ENCODE peak calls at places on chromosome 15, in seven cellular contexts. E, T, I, R, Y, C and L are unnamed samples.

GRCh38 chr15:80986487-80986886 is 3.1 kb downstream of the MESD start:
- DNase-seq in E (no peak), T (no peak), I (no peak), R (no peak), Y (no peak), C (no peak), L (peak)

GRCh38 chr15:42215854-42216829 is 8.0 kb upstream of the VPS39 start:
- DNase-seq in E (no peak), T (no peak), I (no peak), R (peak), Y (no peak), C (no peak), L (no peak)

GRCh38 chr15:71752604-71753289 is 57.6 kb upstream of the NR2E3 start:
- DNase-seq in E (peak), T (no peak), I (peak), R (peak), Y (peak), C (peak), L (peak)

GRCh38 chr15:72288796-72289596 is 16.6 kb upstream of the PARP6 start:
- DNase-seq in E (no peak), T (no peak), I (peak), R (no peak), Y (no peak), C (no peak), L (no peak)

GRCh38 chr15:41581110-41581509 is 22.1 kb downstream of the TYRO3 start:
- DNase-seq in E (no peak), T (no peak), I (peak), R (peak), Y (no peak), C (no peak), L (peak)

GRCh38 chr15:26891448-26891881 is 24.6 kb downstream of the GABRA5 start:
- DNase-seq in E (peak), T (peak), I (peak), R (peak), Y (peak), C (peak), L (peak)

GRCh38 chr15:41047474-41047873 is 68.6 kb downstream of the INO80 start:
- DNase-seq in E (no peak), T (no peak), I (no peak), R (no peak), Y (no peak), C (no peak), L (no peak)

GRCh38 chr15:68701886-68702285 is 118.8 kb downstream of the ANP32A start:
- DNase-seq in E (no peak), T (no peak), I (no peak), R (no peak), Y (no peak), C (no peak), L (no peak)

GRCh38 chr15:57060799-57061198 is 142.4 kb downstream of the TCF12 start:
- DNase-seq in E (peak), T (no peak), I (no peak), R (no peak), Y (peak), C (peak), L (no peak)

GRCh38 chr15:93072440-93073394 is 16.3 kb downstream of the RGMA start:
- DNase-seq in E (peak), T (no peak), I (peak), R (peak), Y (peak), C (peak), L (peak)

GRCh38 chr15:81385110-81386076 is 11.4 kb upstream of the TMC3 start:
- DNase-seq in E (no peak), T (no peak), I (no peak), R (no peak), Y (no peak), C (no peak), L (no peak)

GRCh38 chr15:92930776-92931175 is 30.7 kb downstream of the CHD2 start:
- DNase-seq in E (peak), T (no peak), I (no peak), R (no peak), Y (peak), C (peak), L (no peak)

GRCh38 chr15:71708741-71709140 is 101.6 kb upstream of the NR2E3 start:
- DNase-seq in E (no peak), T (no peak), I (no peak), R (no peak), Y (no peak), C (no peak), L (no peak)

GRCh38 chr15:98803228-98804056 is 155.1 kb downstream of the IGF1R start:
- DNase-seq in E (no peak), T (no peak), I (no peak), R (no peak), Y (no peak), C (peak), L (no peak)

GRCh38 chr15:57437564-57437963 is 61.3 kb downstream of the CGNL1 start:
- DNase-seq in E (no peak), T (no peak), I (no peak), R (no peak), Y (no peak), C (no peak), L (no peak)

GRCh38 chr15:41928637-41929620 is 35.1 kb upstream of the SPTBN5 start:
- DNase-seq in E (no peak), T (no peak), I (no peak), R (no peak), Y (peak), C (no peak), L (peak)

GRCh38 chr15:59953392-59953883 is 50.7 kb upstream of the FOXB1 start:
- DNase-seq in E (no peak), T (no peak), I (no peak), R (peak), Y (no peak), C (no peak), L (no peak)

GRCh38 chr15:98943609-98944111 is 63.9 kb downstream of the PGPEP1L start:
- DNase-seq in E (no peak), T (no peak), I (no peak), R (no peak), Y (peak), C (no peak), L (no peak)

GRCh38 chr15:63231717-63232116 is 42.3 kb downstream of the RAB8B start:
- DNase-seq in E (no peak), T (no peak), I (no peak), R (no peak), Y (peak), C (no peak), L (no peak)

GRCh38 chr15:71562251-71562650 is 248.1 kb upstream of the NR2E3 start:
- DNase-seq in E (no peak), T (no peak), I (no peak), R (no peak), Y (no peak), C (peak), L (no peak)

GRCh38 chr15:32643907-32644445 is 2.5 kb downstream of the SCG5 start:
- DNase-seq in E (no peak), T (no peak), I (no peak), R (no peak), Y (peak), C (peak), L (no peak)

GRCh38 chr15:90352109-90352893 is at the start of gene ZNF774:
- DNase-seq in E (peak), T (peak), I (peak), R (peak), Y (peak), C (peak), L (peak)

GRCh38 chr15:99057020-99057419 is 47.9 kb upstream of the SYNM start:
- DNase-seq in E (no peak), T (no peak), I (peak), R (no peak), Y (no peak), C (no peak), L (peak)

GRCh38 chr15:82950746-82951370 is 1.7 kb downstream of the HOMER2 start:
- DNase-seq in E (no peak), T (no peak), I (no peak), R (no peak), Y (peak), C (no peak), L (no peak)

GRCh38 chr15:74869726-74870407 is 3.3 kb downstream of the SCAMP2 start:
- DNase-seq in E (no peak), T (no peak), I (no peak), R (no peak), Y (peak), C (no peak), L (no peak)

GRCh38 chr15:33154366-33155166 is 39.9 kb downstream of the FMN1 start:
- DNase-seq in E (peak), T (no peak), I (no peak), R (no peak), Y (peak), C (peak), L (no peak)

GRCh38 chr15:59443341-59444081 is 5.5 kb downstream of the FAM81A start:
- DNase-seq in E (no peak), T (no peak), I (no peak), R (no peak), Y (no peak), C (no peak), L (no peak)

GRCh38 chr15:93759626-93760025 is 471.7 kb upstream of the MCTP2 start:
- DNase-seq in E (no peak), T (no peak), I (no peak), R (no peak), Y (no peak), C (no peak), L (no peak)

GRCh38 chr15:70541511-70541910 is 221.8 kb downstream of the UACA start:
- DNase-seq in E (no peak), T (no peak), I (no peak), R (peak), Y (no peak), C (no peak), L (peak)